ENCODE peak calls at places on chromosome 6, in eight cellular contexts. U is HEK293T; D is immature natural killer cell; L is HFFc6; H is activated CD8-positive, alpha-beta memory T cell treated with anti-CD3 and anti-CD28 coated beads for 4 hours; P is mammary epithelial cell; W is amygdala; F is neuronal stem cell. E is an unnamed sample.
A peak's percentile ranks its signal among the peaks of the same experiment; 100 is the strongest.

GRCh38 chr6:143878272-143878760 is 14.0 kb downstream of the ZC2HC1B start:
- DNase-seq in H (no peak), U (no peak), P (peak; percentile 34), D (no peak), W (no peak), L (no peak), F (no peak), E (no peak)

GRCh38 chr6:122422614-122423267 is 23.3 kb downstream of the HSF2 start:
- DNase-seq in U (no peak), H (no peak), W (no peak), P (no peak), D (no peak), L (no peak), F (no peak), E (no peak)

GRCh38 chr6:95364016-95364604 is 213.2 kb upstream of the MANEA start:
- DNase-seq in H (no peak), U (peak; percentile 26), L (peak; percentile 1), P (no peak), W (no peak), F (peak; percentile 14), D (no peak), E (no peak)

GRCh38 chr6:52887912-52888535 is 21.5 kb downstream of the GSTA3 start:
- DNase-seq in D (no peak), L (no peak), P (no peak), H (no peak), U (no peak), F (no peak), W (no peak), E (no peak)

GRCh38 chr6:55659304-55659703 is 80.3 kb upstream of the HMGCLL1 start:
- DNase-seq in W (no peak), D (no peak), F (no peak), U (no peak), P (no peak), H (no peak), L (no peak), E (no peak)

GRCh38 chr6:87798393-87799278 is 96.6 kb upstream of the AKIRIN2 start:
- DNase-seq in P (no peak), L (no peak), H (no peak), U (no peak), F (no peak), W (no peak), D (no peak), E (no peak)

GRCh38 chr6:6892706-6893601 is 214.8 kb upstream of the RREB1 start:
- DNase-seq in U (no peak), W (no peak), H (no peak), P (no peak), F (no peak), D (no peak), L (no peak), E (no peak)

GRCh38 chr6:15882915-15883314 is 220.1 kb upstream of the DTNBP1 start:
- DNase-seq in H (no peak), D (no peak), U (no peak), W (no peak), P (no peak), L (no peak), F (no peak), E (no peak)

GRCh38 chr6:41036601-41037000 is 2.4 kb downstream of the UNC5CL start:
- DNase-seq in U (no peak), D (no peak), W (no peak), L (no peak), P (peak; percentile 60), F (no peak), H (no peak), E (no peak)

GRCh38 chr6:11392778-11393507 is 144.6 kb upstream of the TMEM170B start:
- DNase-seq in U (no peak), F (no peak), H (no peak), D (no peak), L (no peak), P (no peak), W (no peak), E (no peak)

GRCh38 chr6:124958759-124959354 is 3.4 kb upstream of the RNF217 start:
- DNase-seq in F (no peak), H (no peak), L (peak; percentile 76), D (no peak), P (peak; percentile 78), W (no peak), U (no peak), E (no peak)

E was measured in glomerular endothelial cell.